ENCODE peak calls at places on chromosomes 4 and X, in five cellular contexts. N, C, V, O and D are unnamed samples.

GRCh38 chrX:9745417-9746115 is 20.1 kb downstream of the GPR143 start:
- DNase-seq in C (no peak), O (no peak), V (no peak), N (no peak), D (no peak)

GRCh38 chrX:39766882-39767281 is 330.9 kb downstream of the BCOR start:
- DNase-seq in O (no peak), V (no peak), N (no peak), C (no peak), D (no peak)

GRCh38 chr4:80045831-80046230 is 27.2 kb downstream of the ANTXR2 start:
- DNase-seq in N (peak; percentile 15), O (no peak), V (no peak), C (no peak), D (no peak)

GRCh38 chrX:115260330-115260729 is 26.4 kb upstream of the LRCH2 start:
- DNase-seq in N (no peak), C (no peak), V (no peak), O (no peak), D (no peak)

GRCh38 chr4:110605077-110605476 is 17.8 kb downstream of the PITX2 start:
- DNase-seq in N (no peak), V (no peak), C (no peak), O (no peak), D (no peak)

GRCh38 chr4:72767903-72768817 is 199.1 kb upstream of the ADAMTS3 start:
- DNase-seq in O (no peak), V (no peak), N (peak; percentile 27), C (no peak), D (no peak)

GRCh38 chr4:186586190-186586589 is 30.8 kb upstream of the MTNR1A start:
- DNase-seq in C (no peak), N (no peak), V (no peak), O (no peak), D (no peak)

GRCh38 chr4:186701273-186701672 is 22.4 kb downstream of the FAT1 start:
- DNase-seq in C (no peak), N (no peak), O (no peak), V (no peak), D (no peak)

GRCh38 chr4:4670869-4671268 is 129.0 kb upstream of the STX18 start:
- DNase-seq in O (no peak), N (no peak), V (no peak), C (no peak), D (no peak)

GRCh38 chrX:41692162-41692749 is 3.5 kb downstream of the GPR34 start:
- DNase-seq in C (no peak), V (no peak), N (no peak), O (no peak), D (no peak)

GRCh38 chrX:152912121-152912520 is 14.3 kb downstream of the ZNF185 start:
- DNase-seq in N (no peak), O (peak; percentile 63), V (no peak), C (no peak), D (no peak)

GRCh38 chr4:184826315-184827266 is 823 bp upstream of the ACSL1 start:
- DNase-seq in O (peak; percentile 59), V (no peak), C (peak; percentile 54), N (no peak), D (peak; percentile 50)

GRCh38 chr4:18020671-18021469 is 685 bp downstream of the LCORL start:
- DNase-seq in O (peak; percentile 53), V (peak; percentile 85), N (peak; percentile 49), C (peak; percentile 39), D (peak; percentile 25)